ENCODE peak calls at places on chromosome 10, in nine cellular contexts. W is Panc1, R is stomach, A is GM12892, E is GM12878, J is SK-N-SH, X is sigmoid colon, Q is SK-N-MC, O is GM23338. N is an unnamed sample.

GRCh38 chr10:60123172-60123571 is 216.8 kb upstream of the CCDC6 start:
- DNase-seq in W (no peak), R (no peak), A (no peak), E (no peak), J (no peak), X (no peak), Q (no peak), O (no peak), N (no peak)

GRCh38 chr10:18140149-18140956 is at the start of gene CACNB2:
- DNase-seq in W (no peak), R (no peak), A (no peak), E (no peak), J (peak), X (peak), Q (no peak), O (peak), N (peak)

GRCh38 chr10:28807760-28808613 is 130.7 kb downstream of the BAMBI start:
- DNase-seq in W (no peak), R (no peak), A (no peak), E (no peak), J (peak), X (no peak), Q (no peak), O (no peak), N (no peak)

GRCh38 chr10:110010076-110011069 is 2.6 kb downstream of the ADD3 start:
- DNase-seq in W (no peak), R (no peak), A (no peak), E (peak), J (no peak), X (no peak), Q (no peak), O (no peak), N (no peak)

GRCh38 chr10:123995461-123996131 is 97.8 kb downstream of the CHST15 start:
- DNase-seq in W (peak), R (peak), A (peak), E (no peak), J (peak), X (peak), Q (no peak), O (peak), N (peak)

GRCh38 chr10:70804424-70804814 is 11.3 kb upstream of the SGPL1 start:
- DNase-seq in W (no peak), R (no peak), A (no peak), E (no peak), J (no peak), X (no peak), Q (no peak), O (no peak), N (no peak)

GRCh38 chr10:110858297-110858934 is 13.3 kb upstream of the PDCD4 start:
- DNase-seq in W (no peak), R (no peak), A (no peak), E (no peak), J (no peak), X (no peak), Q (no peak), O (no peak), N (no peak)

GRCh38 chr10:76049581-76050290 is 618.3 kb downstream of the LRMDA start:
- DNase-seq in W (no peak), R (no peak), A (no peak), E (no peak), J (no peak), X (no peak), Q (no peak), O (no peak), N (no peak)

GRCh38 chr10:21427804-21428481 is 97.5 kb downstream of the SKIDA1 start:
- DNase-seq in W (no peak), R (no peak), A (no peak), E (no peak), J (no peak), X (no peak), Q (no peak), O (peak), N (no peak)

GRCh38 chr10:102150970-102151773 is 1.0 kb upstream of the NOLC1 start:
- DNase-seq in W (no peak), R (no peak), A (no peak), E (no peak), J (no peak), X (no peak), Q (no peak), O (no peak), N (no peak)

GRCh38 chr10:124032982-124033886 is 60.2 kb downstream of the CHST15 start:
- DNase-seq in W (no peak), R (no peak), A (no peak), E (no peak), J (no peak), X (peak), Q (no peak), O (no peak), N (no peak)

GRCh38 chr10:101567165-101568006 is 20.7 kb downstream of the POLL start:
- DNase-seq in W (no peak), R (no peak), A (no peak), E (no peak), J (no peak), X (peak), Q (no peak), O (peak), N (no peak)

GRCh38 chr10:61635946-61636345 is 26.8 kb upstream of the CABCOCO1 start:
- DNase-seq in W (no peak), R (no peak), A (no peak), E (no peak), J (no peak), X (no peak), Q (no peak), O (no peak), N (no peak)

GRCh38 chr10:70227548-70228320 is 5.5 kb downstream of the PPA1 start:
- DNase-seq in W (no peak), R (no peak), A (no peak), E (no peak), J (no peak), X (no peak), Q (no peak), O (no peak), N (no peak)

GRCh38 chr10:49313501-49314070 is 14.6 kb downstream of the C10orf71 start:
- DNase-seq in W (no peak), R (no peak), A (no peak), E (no peak), J (no peak), X (no peak), Q (no peak), O (no peak), N (no peak)

GRCh38 chr10:97714401-97715258 is 1.1 kb downstream of the MARVELD1 start:
- DNase-seq in W (no peak), R (peak), A (peak), E (no peak), J (peak), X (peak), Q (no peak), O (peak), N (peak)

GRCh38 chr10:29736325-29737208 is 101.8 kb upstream of the SVIL start:
- DNase-seq in W (no peak), R (peak), A (peak), E (no peak), J (peak), X (peak), Q (no peak), O (peak), N (no peak)

GRCh38 chr10:133128126-133129081 is 31.6 kb upstream of the KNDC1 start:
- DNase-seq in W (no peak), R (no peak), A (peak), E (no peak), J (no peak), X (peak), Q (no peak), O (no peak), N (no peak)

GRCh38 chr10:133262696-133263095 is 14.0 kb downstream of the ADAM8 start:
- DNase-seq in W (no peak), R (no peak), A (no peak), E (no peak), J (no peak), X (no peak), Q (no peak), O (no peak), N (no peak)

GRCh38 chr10:106573106-106573505 is 591.4 kb downstream of the SORCS1 start:
- DNase-seq in W (no peak), R (no peak), A (no peak), E (no peak), J (no peak), X (no peak), Q (no peak), O (no peak), N (no peak)

GRCh38 chr10:50431118-50431517 is 179.8 kb upstream of the ASAH2 start:
- DNase-seq in W (no peak), R (no peak), A (no peak), E (no peak), J (no peak), X (no peak), Q (no peak), O (no peak), N (no peak)

GRCh38 chr10:127869329-127869728 is 23.4 kb downstream of the CLRN3 start:
- DNase-seq in W (no peak), R (no peak), A (no peak), E (no peak), J (no peak), X (no peak), Q (no peak), O (no peak), N (no peak)

GRCh38 chr10:127872871-127873600 is 19.7 kb downstream of the CLRN3 start:
- DNase-seq in W (no peak), R (peak), A (no peak), E (no peak), J (no peak), X (no peak), Q (no peak), O (no peak), N (no peak)

GRCh38 chr10:127873901-127874470 is 18.8 kb downstream of the CLRN3 start:
- DNase-seq in W (no peak), R (no peak), A (no peak), E (no peak), J (no peak), X (no peak), Q (no peak), O (no peak), N (no peak)

GRCh38 chr10:127871631-127872010 is 21.1 kb downstream of the CLRN3 start:
- DNase-seq in W (no peak), R (no peak), A (no peak), E (no peak), J (no peak), X (no peak), Q (no peak), O (no peak), N (no peak)

GRCh38 chr10:127872011-127872741 is 20.6 kb downstream of the CLRN3 start:
- DNase-seq in W (no peak), R (no peak), A (no peak), E (no peak), J (no peak), X (no peak), Q (no peak), O (no peak), N (no peak)
- TF ChIP-seq POLR2AphosphoS5 in W (no peak), R (no peak), A (no peak), E (no peak), J (no peak), X (no peak), Q (no peak), O (no peak), N (no peak)

GRCh38 chr10:33800545-33800944 is 466.1 kb upstream of the NRP1 start:
- DNase-seq in W (no peak), R (no peak), A (no peak), E (no peak), J (no peak), X (no peak), Q (no peak), O (no peak), N (no peak)
- TF ChIP-seq POLR2AphosphoS5 in W (no peak), R (no peak), A (no peak), E (no peak), J (no peak), X (no peak), Q (no peak), O (no peak), N (no peak)

DNA sequence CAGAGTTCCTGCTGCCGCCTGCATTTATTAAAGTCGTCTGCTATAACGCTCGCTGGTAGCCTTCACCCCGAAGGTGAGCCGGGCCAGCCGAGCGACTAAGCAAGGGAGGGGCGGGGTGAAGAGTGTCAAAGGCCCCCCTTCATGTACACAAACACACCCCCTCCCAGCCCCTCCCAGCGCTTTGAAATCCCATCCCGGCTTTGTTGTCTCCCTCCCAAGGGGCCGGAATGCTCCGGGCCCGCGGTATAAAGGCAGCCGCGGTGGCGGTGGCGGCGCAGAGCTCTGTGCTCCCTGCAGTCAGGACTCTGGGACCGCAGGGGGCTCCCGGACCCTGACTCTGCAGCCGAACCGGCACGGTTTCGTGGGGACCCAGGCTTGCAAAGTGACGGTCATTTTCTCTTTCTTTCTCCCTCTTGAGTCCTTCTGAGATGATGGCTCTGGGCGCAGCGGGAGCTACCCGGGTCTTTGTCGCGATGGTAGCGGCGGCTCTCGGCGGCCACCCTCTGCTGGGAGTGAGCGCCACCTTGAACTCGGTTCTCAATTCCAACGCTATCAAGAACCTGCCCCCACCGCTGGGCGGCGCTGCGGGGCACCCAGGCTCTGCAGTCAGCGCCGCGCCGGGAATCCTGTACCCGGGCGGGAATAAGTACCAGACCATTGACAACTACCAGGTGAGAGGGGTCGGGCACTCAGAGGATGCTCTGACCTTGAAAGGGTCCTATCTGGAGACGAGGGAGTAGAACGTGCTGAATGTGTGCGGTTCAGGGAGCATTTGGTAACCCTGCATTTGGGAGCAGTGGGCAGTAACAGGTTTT is at the start of gene DKK1:
- DNase-seq in W (no peak), R (peak), A (no peak), E (no peak), J (peak), X (peak), Q (no peak), O (peak), N (peak)
- TF ChIP-seq POLR2AphosphoS5 in W (peak), R (no peak), A (no peak), E (no peak), J (peak), X (no peak), Q (no peak), O (peak), N (no peak)

DNA sequence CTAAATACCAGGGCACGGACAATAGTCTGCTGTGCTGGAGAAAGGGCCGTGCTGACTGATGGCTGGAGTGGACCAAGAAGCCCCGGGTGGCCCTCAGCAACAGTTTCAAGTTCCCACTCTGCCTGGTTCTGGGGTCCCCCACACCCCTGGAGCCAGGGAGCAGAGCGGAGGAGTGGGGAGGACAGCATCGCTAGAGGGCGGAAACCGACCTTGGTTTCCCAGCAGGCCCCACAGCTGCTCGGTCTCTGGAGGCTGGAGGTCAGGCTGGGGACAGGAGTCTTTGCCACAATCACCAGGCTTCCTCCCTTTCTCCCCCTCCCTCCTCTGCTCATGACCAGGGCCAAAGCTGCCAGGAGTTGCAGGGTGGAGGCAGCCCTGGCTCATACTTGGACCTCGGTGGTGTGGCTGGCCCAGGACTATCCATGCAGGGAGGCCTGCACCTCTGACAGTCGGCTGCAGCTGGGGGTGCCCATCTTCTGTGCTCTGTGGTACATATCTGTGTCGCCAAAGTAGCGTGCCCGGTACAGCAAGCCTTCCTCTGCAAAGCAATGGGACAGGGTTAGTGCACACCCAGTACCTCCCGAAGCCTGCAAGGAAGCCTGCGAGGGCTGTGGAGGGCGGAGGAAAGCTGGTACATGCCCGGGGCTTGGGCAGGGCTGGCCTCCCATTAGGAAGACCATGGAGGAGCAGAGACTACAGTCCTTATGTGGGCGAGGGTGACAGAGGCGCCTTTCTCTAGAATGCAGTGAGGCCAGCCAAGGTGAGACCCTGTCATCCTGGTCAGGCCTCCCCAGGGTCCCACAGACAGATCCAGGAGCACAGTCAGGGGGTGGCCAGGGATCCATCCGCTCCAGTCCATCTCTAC is 19.1 kb downstream of the DNAJB12 start:
- DNase-seq in W (no peak), R (peak), A (no peak), E (no peak), J (peak), X (peak), Q (no peak), O (no peak), N (no peak)
- TF ChIP-seq POLR2AphosphoS5 in W (no peak), R (peak), A (peak), E (peak), J (no peak), X (peak), Q (no peak), O (no peak), N (peak)

GRCh38 chr10:99993994-99994689 is 15.6 kb downstream of the DNMBP start:
- DNase-seq in W (no peak), R (peak), A (peak), E (peak), J (no peak), X (peak), Q (no peak), O (peak), N (peak)
- TF ChIP-seq POLR2AphosphoS5 in W (no peak), R (no peak), A (no peak), E (no peak), J (no peak), X (no peak), Q (no peak), O (no peak), N (no peak)

DNA sequence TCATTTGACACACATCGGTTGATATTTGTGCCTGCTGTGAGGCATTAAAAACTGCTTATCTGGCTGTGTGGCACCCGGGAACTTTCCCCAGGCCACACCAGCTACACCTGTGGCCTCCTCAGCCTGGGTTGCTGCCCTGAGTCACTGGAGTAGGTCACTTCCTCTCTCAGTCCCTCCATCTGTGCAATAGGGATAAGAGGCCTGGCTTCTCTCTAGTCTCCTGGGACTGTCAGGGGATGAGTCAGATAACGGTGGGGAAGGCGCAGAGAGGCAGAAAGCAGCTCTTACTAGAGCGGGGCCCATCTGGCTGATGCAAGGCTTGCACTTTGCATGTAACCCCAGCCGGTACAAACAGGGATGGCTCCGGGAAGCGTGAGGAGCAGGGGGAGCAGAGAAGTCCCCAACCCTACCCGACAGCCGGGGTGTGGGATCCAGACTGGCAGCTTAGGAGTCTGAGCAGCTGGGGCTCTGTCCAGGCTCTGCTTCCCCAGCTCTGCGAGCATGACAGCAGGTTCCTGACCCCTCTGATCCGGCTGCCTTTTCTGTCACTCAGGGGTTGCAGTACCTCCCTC is 34.0 kb downstream of the DNAJB12 start:
- DNase-seq in W (peak), R (peak), A (peak), E (peak), J (peak), X (peak), Q (peak), O (peak), N (peak)
- TF ChIP-seq POLR2AphosphoS5 in W (peak), R (peak), A (peak), E (peak), J (peak), X (peak), Q (no peak), O (peak), N (peak)

DNA sequence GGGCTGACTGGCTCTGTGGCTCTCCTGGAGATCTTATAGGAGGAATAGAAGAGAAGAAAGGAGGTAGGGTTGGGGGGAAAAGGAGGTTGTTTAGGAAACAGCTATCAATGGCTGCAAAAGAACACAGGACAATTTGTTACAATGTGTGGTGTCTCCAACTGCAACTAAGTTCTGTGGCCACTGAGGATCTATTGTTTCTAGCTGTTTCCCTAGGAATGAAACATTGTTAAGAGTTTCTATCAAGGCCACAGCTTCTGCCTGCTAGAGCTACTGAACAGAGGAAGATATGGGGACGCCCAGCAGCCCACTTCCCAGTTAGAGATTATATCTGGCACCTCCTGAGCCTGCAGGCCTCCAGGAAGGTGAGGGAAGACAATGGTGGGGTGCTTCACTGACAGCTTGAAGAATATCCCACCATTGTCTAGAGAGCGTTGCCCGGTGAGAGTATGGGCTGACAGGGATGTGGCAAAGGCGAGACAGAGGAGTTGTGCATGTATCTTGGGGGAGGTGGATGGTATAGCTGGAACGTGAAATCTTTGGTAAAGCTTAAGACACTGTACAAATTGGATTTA is 4.0 kb downstream of the SCD start:
- DNase-seq in W (no peak), R (no peak), A (no peak), E (no peak), J (no peak), X (no peak), Q (no peak), O (no peak), N (no peak)
- TF ChIP-seq POLR2AphosphoS5 in W (no peak), R (no peak), A (no peak), E (no peak), J (no peak), X (no peak), Q (no peak), O (no peak), N (no peak)

DNA sequence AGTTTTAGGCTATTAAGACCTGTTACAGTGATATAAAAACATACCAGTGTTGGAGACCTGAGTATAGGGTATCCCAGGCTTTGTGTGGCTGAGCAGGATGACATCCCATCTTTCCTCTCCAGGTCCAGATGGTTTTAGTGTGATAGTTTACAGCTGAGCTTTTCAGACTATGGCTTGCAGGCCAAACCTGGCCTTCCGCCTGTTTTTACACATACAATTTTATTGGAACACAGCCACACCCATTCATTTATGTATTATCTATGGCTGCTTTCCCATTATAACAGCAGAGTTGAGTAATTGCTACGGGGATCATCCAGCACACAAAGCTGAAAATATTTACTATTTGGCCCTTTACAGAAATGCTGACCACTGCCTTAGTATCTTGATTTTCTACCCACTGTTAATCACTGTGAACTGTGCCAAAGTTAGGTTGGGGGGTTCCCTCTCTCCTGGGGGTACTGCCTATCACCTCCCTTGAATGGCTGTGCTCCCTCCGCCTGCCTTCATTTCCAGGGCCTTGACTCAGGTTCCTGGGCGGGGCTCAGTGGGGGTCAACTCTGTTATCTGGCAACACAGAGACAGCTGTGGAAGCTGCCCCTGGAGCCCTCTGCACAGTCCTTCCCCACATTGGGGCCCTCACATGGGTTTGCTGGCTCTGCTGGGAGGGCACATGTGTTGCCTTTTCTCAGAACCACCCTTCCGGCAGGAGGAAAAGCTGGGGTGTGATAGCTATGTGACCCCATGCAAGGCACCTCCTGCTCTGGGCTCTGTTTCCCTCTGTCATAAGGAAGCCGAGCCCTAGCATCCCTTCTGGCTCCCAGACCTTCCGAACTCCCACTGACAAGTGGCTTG is 40.3 kb upstream of the SH2D4B start:
- DNase-seq in W (no peak), R (peak), A (no peak), E (no peak), J (no peak), X (peak), Q (no peak), O (no peak), N (no peak)
- TF ChIP-seq POLR2AphosphoS5 in W (no peak), R (no peak), A (no peak), E (no peak), J (no peak), X (no peak), Q (no peak), O (no peak), N (no peak)